ENCODE peak calls at places on chromosomes 13 and 19, in seven cellular contexts. T, R, C, F, E, A and M are unnamed samples.
A peak's percentile ranks its signal among the peaks of the same experiment; 100 is the strongest.

GRCh38 chr13:114076329-114076761 is 56.1 kb downstream of the RASA3 start:
- DNase-seq in T (no peak), E (peak; percentile 58), A (no peak), F (no peak), R (no peak), C (no peak), M (no peak)

GRCh38 chr19:50669319-50670101 is 20.3 kb downstream of the C19orf81 start:
- DNase-seq in R (no peak), T (peak; percentile 37), F (no peak), C (no peak), A (no peak), E (no peak), M (peak; percentile 54)

GRCh38 chr19:55460670-55461258 is 678 bp downstream of the ISOC2 start:
- DNase-seq in F (no peak), T (peak; percentile 39), C (no peak), A (peak; percentile 87), E (peak; percentile 93), R (peak; percentile 86), M (peak; percentile 56)

GRCh38 chr13:43153436-43154082 is 130.2 kb downstream of the DNAJC15 start:
- DNase-seq in R (no peak), A (no peak), T (no peak), F (no peak), C (peak; percentile 86), E (no peak), M (no peak)

GRCh38 chr13:75489502-75490263 is 7.7 kb upstream of the TBC1D4 start:
- DNase-seq in T (no peak), A (no peak), C (no peak), F (no peak), R (no peak), E (no peak), M (peak; percentile 67)

GRCh38 chr13:51357928-51358595 is 18.6 kb downstream of the SERPINE3 start:
- DNase-seq in F (no peak), R (no peak), E (no peak), T (no peak), C (no peak), A (no peak), M (no peak)

GRCh38 chr13:41782086-41782485 is 178.8 kb downstream of the VWA8 start:
- DNase-seq in C (no peak), F (no peak), E (no peak), R (no peak), A (no peak), T (no peak), M (no peak)

GRCh38 chr13:23656637-23657036 is 86.4 kb downstream of the TNFRSF19 start:
- DNase-seq in E (no peak), A (no peak), F (no peak), C (peak; percentile 92), R (no peak), T (no peak), M (peak; percentile 88)

GRCh38 chr13:87259479-87260083 is 411.6 kb upstream of the SLITRK5 start:
- DNase-seq in A (no peak), C (no peak), T (peak; percentile 42), F (no peak), R (no peak), E (no peak), M (no peak)

GRCh38 chr19:10680545-10681135 is 20.6 kb upstream of the QTRT1 start:
- DNase-seq in F (no peak), E (no peak), T (no peak), C (no peak), R (no peak), A (no peak), M (no peak)

GRCh38 chr19:5903054-5903501 is 512 bp downstream of the NDUFA11 start:
- DNase-seq in T (peak; percentile 38), E (no peak), C (no peak), A (no peak), F (peak; percentile 24), R (no peak), M (peak; percentile 28)

GRCh38 chr13:111184685-111185401 is 69.7 kb downstream of the ARHGEF7 start:
- DNase-seq in R (no peak), E (no peak), C (no peak), A (no peak), T (no peak), F (no peak), M (no peak)

GRCh38 chr19:6340493-6341201 is 7.2 kb upstream of the ACER1 start:
- DNase-seq in A (no peak), T (no peak), F (no peak), R (no peak), C (no peak), E (no peak), M (no peak)

GRCh38 chr13:110756268-110756667 is 42.8 kb downstream of the ING1 start:
- DNase-seq in E (no peak), A (no peak), C (peak; percentile 72), F (no peak), R (no peak), T (no peak), M (no peak)

GRCh38 chr13:50685491-50685890 is 158.0 kb downstream of the DLEU7 start:
- DNase-seq in C (no peak), F (no peak), A (peak; percentile 81), E (no peak), T (no peak), R (peak; percentile 87), M (peak; percentile 36)

GRCh38 chr13:23445794-23446193 is 12.3 kb upstream of the SACS start:
- DNase-seq in T (no peak), F (no peak), A (no peak), C (no peak), R (no peak), E (no peak), M (no peak)

GRCh38 chr19:17289489-17289888 is 7.8 kb downstream of the ANKLE1 start:
- DNase-seq in T (no peak), R (peak; percentile 80), E (peak; percentile 78), F (no peak), A (peak; percentile 77), C (peak; percentile 79), M (peak; percentile 88)

GRCh38 chr19:6475321-6476108 is 6.1 kb downstream of the DENND1C start:
- DNase-seq in C (no peak), T (no peak), F (no peak), E (peak; percentile 74), R (no peak), A (no peak), M (no peak)

GRCh38 chr19:49950956-49951526 is 9.9 kb downstream of the SIGLEC11 start:
- DNase-seq in E (no peak), A (no peak), T (no peak), C (no peak), F (no peak), R (no peak), M (no peak)